ENCODE peak calls at places on chromosomes 2 and 18, in seven cellular contexts. One of them, this sample, is unnamed.
A peak's percentile ranks its signal among the peaks of the same experiment; 100 is the strongest.

GRCh38 chr2:55418512-55419235 is 982 bp downstream of the CCDC88A start:
- DNase-seq in bronchial epithelial cell: peak; percentile 15
- DNase-seq in retina: no peak
- DNase-seq in GM20000: peak; percentile 16
- DNase-seq in NCI-H2081: no peak
- DNase-seq in CD8-positive, alpha-beta T cell: no peak
- DNase-seq in neural crest cell: no peak
- DNase-seq in this sample: no peak

GRCh38 chr2:119605096-119605495 is 60.8 kb downstream of the CFAP221 start:
- DNase-seq in neural crest cell: no peak
- DNase-seq in CD8-positive, alpha-beta T cell: no peak
- DNase-seq in GM20000: no peak
- DNase-seq in NCI-H2081: no peak
- DNase-seq in bronchial epithelial cell: no peak
- DNase-seq in retina: no peak
- DNase-seq in this sample: no peak

GRCh38 chr18:63183263-63183662 is 136.3 kb downstream of the BCL2 start:
- DNase-seq in NCI-H2081: no peak
- DNase-seq in retina: no peak
- DNase-seq in CD8-positive, alpha-beta T cell: no peak
- DNase-seq in GM20000: no peak
- DNase-seq in neural crest cell: no peak
- DNase-seq in bronchial epithelial cell: no peak
- DNase-seq in this sample: no peak

GRCh38 chr2:203484266-203485112 is 50.6 kb downstream of the RAPH1 start:
- DNase-seq in CD8-positive, alpha-beta T cell: peak; percentile 27
- DNase-seq in GM20000: peak; percentile 34
- DNase-seq in bronchial epithelial cell: peak; percentile 24
- DNase-seq in NCI-H2081: no peak
- DNase-seq in neural crest cell: no peak
- DNase-seq in retina: peak; percentile 17
- DNase-seq in this sample: peak; percentile 19

GRCh38 chr2:222715729-222716128 is 44.3 kb downstream of the MOGAT1 start:
- DNase-seq in GM20000: peak; percentile 41
- DNase-seq in retina: no peak
- DNase-seq in bronchial epithelial cell: no peak
- DNase-seq in CD8-positive, alpha-beta T cell: no peak
- DNase-seq in neural crest cell: no peak
- DNase-seq in NCI-H2081: no peak
- DNase-seq in this sample: no peak

GRCh38 chr2:9941196-9941995 is 10.1 kb upstream of the GRHL1 start:
- DNase-seq in CD8-positive, alpha-beta T cell: no peak
- DNase-seq in GM20000: no peak
- DNase-seq in bronchial epithelial cell: peak; percentile 79
- DNase-seq in neural crest cell: no peak
- DNase-seq in retina: no peak
- DNase-seq in NCI-H2081: no peak
- DNase-seq in this sample: peak; percentile 28

GRCh38 chr18:10378688-10379465 is 75.6 kb upstream of the APCDD1 start:
- DNase-seq in NCI-H2081: no peak
- DNase-seq in retina: no peak
- DNase-seq in GM20000: no peak
- DNase-seq in bronchial epithelial cell: peak; percentile 61
- DNase-seq in neural crest cell: no peak
- DNase-seq in CD8-positive, alpha-beta T cell: no peak
- DNase-seq in this sample: no peak

GRCh38 chr2:77228379-77228778 is 293.8 kb downstream of the LRRTM4 start:
- DNase-seq in neural crest cell: no peak
- DNase-seq in NCI-H2081: peak; percentile 0
- DNase-seq in CD8-positive, alpha-beta T cell: no peak
- DNase-seq in GM20000: no peak
- DNase-seq in bronchial epithelial cell: no peak
- DNase-seq in retina: peak; percentile 29
- DNase-seq in this sample: no peak

GRCh38 chr2:109382236-109382930 is 231.4 kb downstream of the SEPTIN10 start:
- DNase-seq in retina: no peak
- DNase-seq in CD8-positive, alpha-beta T cell: no peak
- DNase-seq in NCI-H2081: no peak
- DNase-seq in GM20000: no peak
- DNase-seq in neural crest cell: no peak
- DNase-seq in bronchial epithelial cell: no peak
- DNase-seq in this sample: peak; percentile 2

GRCh38 chr2:236350426-236350825 is 86.2 kb upstream of the ASB18 start:
- DNase-seq in NCI-H2081: no peak
- DNase-seq in CD8-positive, alpha-beta T cell: no peak
- DNase-seq in neural crest cell: no peak
- DNase-seq in GM20000: no peak
- DNase-seq in bronchial epithelial cell: no peak
- DNase-seq in retina: no peak
- DNase-seq in this sample: no peak

GRCh38 chr2:12478151-12479041 is 238.3 kb upstream of the TRIB2 start:
- DNase-seq in NCI-H2081: no peak
- DNase-seq in GM20000: no peak
- DNase-seq in bronchial epithelial cell: no peak
- DNase-seq in retina: no peak
- DNase-seq in neural crest cell: no peak
- DNase-seq in CD8-positive, alpha-beta T cell: no peak
- DNase-seq in this sample: no peak

GRCh38 chr2:73162856-73163521 is 39.4 kb upstream of the NOTO start:
- DNase-seq in bronchial epithelial cell: no peak
- DNase-seq in NCI-H2081: no peak
- DNase-seq in GM20000: no peak
- DNase-seq in retina: no peak
- DNase-seq in neural crest cell: no peak
- DNase-seq in CD8-positive, alpha-beta T cell: no peak
- DNase-seq in this sample: no peak

GRCh38 chr18:52888014-52888413 is 548.0 kb downstream of the DCC start:
- DNase-seq in NCI-H2081: peak; percentile 66
- DNase-seq in bronchial epithelial cell: no peak
- DNase-seq in retina: no peak
- DNase-seq in CD8-positive, alpha-beta T cell: no peak
- DNase-seq in GM20000: no peak
- DNase-seq in neural crest cell: no peak
- DNase-seq in this sample: no peak

GRCh38 chr2:177573120-177573519 is 180.5 kb downstream of the AGPS start:
- DNase-seq in CD8-positive, alpha-beta T cell: no peak
- DNase-seq in GM20000: no peak
- DNase-seq in retina: no peak
- DNase-seq in bronchial epithelial cell: peak; percentile 61
- DNase-seq in NCI-H2081: no peak
- DNase-seq in neural crest cell: no peak
- DNase-seq in this sample: no peak

GRCh38 chr2:34102359-34102758 is 503.3 kb upstream of the FAM98A start:
- DNase-seq in neural crest cell: no peak
- DNase-seq in bronchial epithelial cell: peak; percentile 91
- DNase-seq in CD8-positive, alpha-beta T cell: no peak
- DNase-seq in retina: no peak
- DNase-seq in GM20000: no peak
- DNase-seq in NCI-H2081: no peak
- DNase-seq in this sample: no peak

This sample was measured in thyroid gland.